ENCODE peak calls at places on chromosomes 1 and 21, in six cellular contexts. T is colonic mucosa; K is OCI-LY7; S is K562; G is CD8-positive, alpha-beta T cell; M is Panc1. V is an unnamed sample. For H3K4me1, the result is how much of the 10 kb centered on the place peaks cover.

GRCh38 chr1:31952825-31953220 is 14.7 kb upstream of the PTP4A2 start:
- DNase-seq in G (no peak), M (no peak), T (no peak), K (no peak), S (peak), V (no peak)

GRCh38 chr1:163173121-163173520 is 29.6 kb downstream of the RGS5 start:
- DNase-seq in T (no peak), K (no peak), G (no peak), S (no peak), M (no peak), V (no peak)

GRCh38 chr1:103937763-103938357 is 188.2 kb downstream of the AMY1C start:
- DNase-seq in G (no peak), T (no peak), S (no peak), M (no peak), K (no peak), V (no peak)

GRCh38 chr1:26530540-26530897 is 958 bp downstream of the RPS6KA1 start:
- DNase-seq in M (no peak), G (no peak), S (no peak), K (peak), T (peak), V (no peak)

GRCh38 chr1:19772053-19772452 is 27.7 kb downstream of the TMCO4 start:
- DNase-seq in T (no peak), K (no peak), M (no peak), G (no peak), S (no peak), V (no peak)

GRCh38 chr1:113701429-113701828 is 57.9 kb downstream of the PHTF1 start:
- DNase-seq in G (no peak), S (no peak), T (no peak), M (no peak), K (peak), V (no peak)

GRCh38 chr21:45277101-45278045 is 10.3 kb downstream of the POFUT2 start:
- DNase-seq in K (no peak), S (no peak), T (no peak), M (no peak), G (peak), V (no peak)

GRCh38 chr1:38680801-38681510 is 178.6 kb downstream of the RRAGC start:
- DNase-seq in T (no peak), G (no peak), S (peak), K (no peak), M (no peak), V (no peak)

GRCh38 chr1:236659792-236660587 is 26.3 kb upstream of the ACTN2 start:
- DNase-seq in S (no peak), G (no peak), T (no peak), K (no peak), M (no peak), V (no peak)

GRCh38 chr1:160261526-160261877 is 847 bp downstream of the DCAF8 start:
- DNase-seq in K (peak), S (peak), M (no peak), T (peak), G (peak), V (peak)

GRCh38 chr1:117754061-117754969 is 148.5 kb downstream of the TENT5C start:
- DNase-seq in K (peak), S (peak), M (no peak), G (peak), T (peak), V (peak)

GRCh38 chr21:34128674-34129038 is 55.3 kb downstream of the MRPS6 start:
- DNase-seq in K (no peak), T (no peak), M (no peak), G (no peak), S (no peak), V (no peak)

GRCh38 chr1:230753586-230754251 is 6.5 kb downstream of the CAPN9 start:
- DNase-seq in G (no peak), T (peak), S (peak), K (peak), M (no peak), V (no peak)

GRCh38 chr21:42069327-42069726 is 1.8 kb upstream of the UMODL1 start:
- DNase-seq in K (no peak), G (no peak), T (no peak), S (no peak), M (no peak), V (no peak)

GRCh38 chr1:53732912-53733317 is 6.0 kb downstream of the GLIS1 start:
- DNase-seq in S (no peak), M (no peak), T (no peak), K (no peak), G (no peak), V (no peak)

GRCh38 chr1:94778808-94779207 is 41.3 kb upstream of the SLC44A3 start:
- DNase-seq in K (no peak), M (no peak), S (no peak), G (no peak), T (no peak), V (no peak)

GRCh38 chr1:184297244-184297750 is 89.5 kb upstream of the C1orf21 start:
- DNase-seq in G (no peak), T (no peak), K (no peak), S (no peak), M (no peak), V (no peak)

GRCh38 chr1:184296466-184297243 is 90.2 kb upstream of the C1orf21 start:
- DNase-seq in T (peak), G (no peak), K (no peak), M (no peak), S (no peak), V (no peak)

GRCh38 chr1:184299796-184300195 is 87.0 kb upstream of the C1orf21 start:
- DNase-seq in G (no peak), T (no peak), S (no peak), M (no peak), K (no peak), V (no peak)

GRCh38 chr1:184299076-184299790 is 87.6 kb upstream of the C1orf21 start:
- DNase-seq in M (no peak), K (no peak), S (no peak), G (no peak), T (no peak), V (no peak)

DNA sequence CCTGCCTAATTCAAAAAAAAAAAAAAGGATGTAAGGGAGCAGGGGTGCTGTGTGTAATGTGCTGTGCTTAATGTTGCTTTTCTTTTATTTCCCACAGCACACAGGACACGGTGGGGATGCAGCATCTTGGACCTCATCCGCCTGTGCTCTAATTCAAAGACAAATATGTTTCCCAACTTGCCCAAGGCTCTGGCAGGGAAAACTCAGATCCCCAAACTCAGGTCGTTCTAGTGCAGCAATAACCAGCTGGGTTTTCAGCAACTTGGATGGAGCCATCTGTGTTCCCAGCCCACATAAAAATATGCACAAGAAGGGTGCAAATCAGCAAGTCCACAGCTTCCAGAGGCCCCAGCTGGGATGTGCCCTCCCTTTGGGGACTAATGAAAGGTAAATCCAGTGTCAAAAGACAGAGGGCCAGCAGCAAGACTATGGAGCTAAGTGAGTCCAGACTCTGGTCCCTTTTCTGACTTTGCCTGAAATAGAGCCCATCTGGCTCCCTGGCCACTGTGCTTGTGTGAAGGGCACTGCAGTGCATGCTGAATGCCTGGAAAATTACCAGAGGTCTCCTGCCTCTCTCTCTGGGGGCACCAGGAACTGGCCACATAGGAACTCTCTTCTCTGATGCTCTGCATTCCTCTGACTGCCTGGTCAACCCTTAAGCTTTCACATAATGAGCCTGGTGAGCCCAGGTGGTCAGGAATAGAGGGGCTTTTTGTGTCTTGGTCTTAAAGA is 88.3 kb upstream of the C1orf21 start:
- DNase-seq in S (no peak), K (no peak), T (no peak), M (no peak), G (no peak), V (no peak)
- H3K4me1 ChIP-seq in S (under half), K (under half), T (under half), M (under half), G (under half), V (under half)

GRCh38 chr1:64212023-64212422 is 8.6 kb downstream of the UBE2U start:
- DNase-seq in K (no peak), M (no peak), G (no peak), S (no peak), T (no peak), V (no peak)
- H3K27ac ChIP-seq in K (no peak), M (no peak), G (no peak), S (no peak), T (no peak), V (no peak)

DNA sequence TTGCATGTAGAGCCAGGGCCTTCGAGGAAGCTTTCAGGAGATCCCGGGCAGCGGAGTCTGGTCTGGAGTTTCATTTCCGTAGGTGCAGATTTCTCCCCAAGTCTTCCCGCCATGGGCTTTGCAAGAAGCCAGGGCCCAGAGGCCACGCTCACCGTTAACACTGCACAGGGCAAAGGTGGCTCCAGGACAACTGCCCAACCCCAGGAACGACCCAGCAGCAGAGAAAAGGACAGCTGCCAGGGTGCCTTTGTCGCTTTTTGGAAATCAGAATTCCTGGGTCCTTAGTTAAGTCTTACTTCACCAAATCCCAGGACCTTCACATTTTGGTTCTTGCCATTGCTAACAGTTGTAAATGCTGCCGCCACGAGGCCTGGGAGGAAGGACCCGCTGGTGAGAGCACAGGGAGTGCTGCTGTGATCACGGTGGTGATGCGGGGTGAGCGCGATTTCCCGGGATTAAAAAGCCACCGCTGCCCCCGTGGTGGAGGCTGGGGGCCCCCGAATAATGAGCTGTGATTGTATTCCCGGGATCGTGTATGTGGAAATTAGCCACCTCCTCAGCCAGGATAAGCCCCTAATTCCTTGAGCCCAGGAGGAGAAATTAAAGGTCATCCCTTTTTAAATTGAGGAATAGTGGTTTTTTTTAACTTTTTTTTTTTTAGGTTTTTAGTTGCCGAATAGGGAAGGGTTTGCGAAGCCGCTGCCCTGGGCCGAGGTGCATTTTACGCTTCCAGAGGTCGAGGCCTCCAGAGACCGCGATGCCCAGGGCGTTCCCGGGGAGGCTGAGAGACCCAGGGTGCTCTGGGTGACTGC is 8.2 kb downstream of the SIM2 start:
- DNase-seq in M (no peak), S (no peak), T (peak), G (no peak), K (no peak), V (no peak)
- H3K4me1 ChIP-seq in M (under half), S (under half), T (under half), G (half or more), K (under half), V (under half)

GRCh38 chr1:200893411-200893901 is 1.2 kb upstream of the INAVA start:
- DNase-seq in T (peak), S (no peak), K (no peak), M (no peak), G (no peak), V (no peak)

GRCh38 chr1:200895801-200896570 is 1.3 kb downstream of the INAVA start:
- DNase-seq in K (no peak), M (no peak), G (no peak), S (no peak), T (no peak), V (no peak)

GRCh38 chr1:200895448-200895799 is 724 bp downstream of the INAVA start:
- DNase-seq in T (no peak), M (no peak), G (no peak), K (no peak), S (no peak), V (no peak)

GRCh38 chr1:200896571-200897187 is 2.0 kb downstream of the INAVA start:
- DNase-seq in K (no peak), T (peak), G (no peak), M (no peak), S (no peak), V (no peak)

GRCh38 chr1:200894712-200895447 is at the start of gene INAVA:
- DNase-seq in S (no peak), K (no peak), T (peak), G (no peak), M (no peak), V (no peak)
- H3K27ac ChIP-seq in S (no peak), K (no peak), T (peak), G (no peak), M (no peak), V (no peak)

GRCh38 chr1:10755977-10756521 is 40.4 kb downstream of the CASZ1 start:
- DNase-seq in K (peak), S (peak), G (peak), T (peak), M (no peak), V (peak)
- H3K4me1 ChIP-seq in K (under half), S (under half), G (under half), T (under half), M (under half), V (under half)

GRCh38 chr1:7890853-7891252 is 38.0 kb upstream of the UTS2 start:
- DNase-seq in S (no peak), T (no peak), K (no peak), M (no peak), G (no peak), V (no peak)

GRCh38 chr1:7885513-7886298 is 32.8 kb upstream of the UTS2 start:
- DNase-seq in T (peak), K (peak), M (no peak), G (peak), S (peak), V (no peak)

GRCh38 chr1:7886346-7886745 is 33.5 kb upstream of the UTS2 start:
- DNase-seq in S (no peak), M (no peak), G (no peak), K (no peak), T (no peak), V (no peak)

GRCh38 chr1:7891804-7892203 is 38.9 kb upstream of the UTS2 start:
- DNase-seq in G (no peak), S (no peak), K (no peak), T (no peak), M (no peak), V (no peak)

DNA sequence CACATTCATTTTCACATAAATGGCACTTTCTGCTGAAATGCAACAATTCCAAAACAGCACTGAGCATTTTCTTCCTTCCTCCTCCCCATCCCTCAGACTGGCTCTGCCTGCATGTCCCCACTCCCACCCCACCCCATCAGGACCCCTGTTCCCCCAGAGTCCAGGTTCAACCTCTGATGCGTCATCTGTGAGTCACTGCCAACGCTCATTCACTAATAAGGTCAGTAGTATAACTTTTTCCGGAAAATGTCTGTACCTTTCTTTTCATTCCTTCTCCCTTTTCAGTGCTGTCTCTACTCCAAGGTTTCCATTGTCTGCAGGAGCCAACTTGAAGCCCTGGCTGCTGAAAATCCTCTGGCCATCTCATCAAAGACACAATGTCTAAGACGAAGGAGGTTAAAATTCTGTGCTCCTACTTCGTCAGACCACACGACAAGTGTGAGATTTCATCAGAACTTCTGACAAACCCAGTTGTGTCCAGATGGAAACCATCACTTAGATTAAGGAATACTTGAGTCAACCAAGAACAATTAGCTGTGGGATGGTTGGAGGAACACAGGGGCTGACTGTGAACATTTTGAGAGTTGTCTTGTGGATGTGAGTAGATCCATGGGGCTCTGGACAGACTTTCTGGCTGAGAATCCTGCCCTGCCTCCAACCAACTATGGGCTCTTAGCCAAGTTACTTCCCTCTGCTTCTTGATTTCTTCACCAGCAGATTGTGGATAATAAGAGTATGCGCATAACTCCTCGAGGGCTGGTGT is 35.6 kb upstream of the UTS2 start:
- DNase-seq in K (no peak), G (no peak), S (no peak), T (no peak), M (no peak), V (no peak)
- H3K27ac ChIP-seq in K (no peak), G (no peak), S (no peak), T (no peak), M (no peak), V (no peak)

DNA sequence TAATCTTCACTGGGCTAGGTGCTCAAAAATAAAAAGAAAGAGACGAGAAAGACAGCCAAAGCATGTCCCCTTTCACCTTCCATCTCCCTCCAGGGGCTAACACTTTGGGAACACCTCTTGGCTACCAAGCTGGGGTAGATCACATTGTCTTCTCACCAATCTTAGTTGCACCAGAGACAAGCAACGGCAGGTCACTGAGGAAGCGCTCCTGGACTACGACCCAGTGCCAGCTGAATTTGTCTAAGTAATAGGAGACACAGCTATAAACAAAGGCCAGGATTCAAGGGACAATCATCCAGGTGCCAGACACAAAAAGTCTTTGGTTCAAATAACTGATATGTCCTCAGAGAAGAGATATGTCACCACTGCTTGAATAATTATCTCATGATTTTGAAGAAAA is 100.4 kb downstream of the SLC45A1 start:
- DNase-seq in S (no peak), K (no peak), T (no peak), M (no peak), G (no peak), V (no peak)
- H3K4me1 ChIP-seq in S (under half), K (half or more), T (under half), M (half or more), G (under half), V (half or more)

GRCh38 chr1:168259567-168259966 is 21.1 kb upstream of the TBX19 start:
- DNase-seq in T (no peak), M (no peak), K (no peak), S (no peak), G (no peak), V (no peak)

GRCh38 chr1:168264296-168264695 is 16.4 kb upstream of the TBX19 start:
- DNase-seq in K (peak), T (no peak), G (no peak), M (no peak), S (no peak), V (no peak)

GRCh38 chr1:168260393-168260792 is 20.3 kb upstream of the TBX19 start:
- DNase-seq in K (no peak), S (no peak), T (no peak), M (no peak), G (no peak), V (no peak)

GRCh38 chr1:168263130-168263529 is 17.5 kb upstream of the TBX19 start:
- DNase-seq in T (no peak), K (no peak), M (no peak), G (no peak), S (no peak), V (no peak)

DNA sequence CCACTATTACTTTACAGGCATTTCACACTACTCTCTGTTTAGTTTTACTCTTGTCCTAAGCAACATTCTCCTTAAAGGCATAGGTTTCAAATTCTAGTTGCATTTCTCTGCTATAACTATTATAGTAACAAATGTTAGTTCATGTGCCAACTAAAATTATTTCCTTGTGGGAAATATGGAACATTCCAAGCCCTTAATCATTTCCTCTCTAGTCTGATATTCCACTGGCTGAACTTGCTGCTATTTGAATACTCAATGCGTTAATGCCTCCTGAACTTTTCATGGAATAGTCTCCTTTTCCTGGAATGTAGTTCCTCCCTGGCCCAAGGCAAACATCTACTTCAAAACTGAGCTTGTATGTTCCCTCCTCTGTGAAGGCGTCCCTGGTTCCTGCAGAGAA is 19.3 kb upstream of the TBX19 start:
- DNase-seq in G (no peak), M (no peak), K (no peak), S (no peak), T (no peak), V (no peak)
- H3K27ac ChIP-seq in G (no peak), M (no peak), K (no peak), S (no peak), T (no peak), V (no peak)

DNA sequence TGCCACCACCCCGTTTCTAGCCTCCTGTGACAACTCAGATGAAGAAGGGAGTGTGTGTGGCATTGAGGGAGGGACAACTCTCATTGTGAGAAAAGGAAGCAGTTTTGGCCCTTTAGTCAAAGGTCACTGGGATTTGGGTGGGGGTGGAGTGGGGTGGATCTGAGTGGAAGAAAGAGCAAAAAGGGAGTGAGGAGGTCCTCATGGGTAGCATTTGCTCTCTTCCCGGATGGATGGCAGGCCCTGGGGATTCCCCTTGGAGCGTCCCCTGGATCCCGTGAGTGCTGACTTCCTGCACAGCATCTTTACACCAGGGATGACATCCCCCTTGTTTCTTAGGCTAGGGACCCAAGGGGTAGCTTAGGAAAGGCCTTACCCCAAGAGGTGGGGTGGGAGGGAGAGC is 460 bp downstream of the SERPINC1 start:
- DNase-seq in M (no peak), K (no peak), T (no peak), G (no peak), S (no peak), V (no peak)
- H3K4me1 ChIP-seq in M (under half), K (under half), T (under half), G (under half), S (under half), V (under half)

V was measured in CD4-positive, alpha-beta memory T cell.